ENCODE peak calls at places on chromosomes 3 and 15, in seven cellular contexts. H is OCI-LY7, Q is PC-3, M is HCT116, X is hepatocyte, K is MM.1S, B is GM23338. O is an unnamed sample.

GRCh38 chr3:39147711-39148115 is 5.7 kb downstream of the CSRNP1 start:
- DNase-seq in H (peak), Q (peak), M (no peak), X (peak), K (peak), B (peak), O (no peak)

GRCh38 chr15:66940368-66940767 is 125.0 kb upstream of the SMAD3 start:
- DNase-seq in H (no peak), Q (peak), M (no peak), X (no peak), K (no peak), B (no peak), O (no peak)

GRCh38 chr15:25220834-25221233 is 218.0 kb downstream of the UBE3A start:
- DNase-seq in H (no peak), Q (no peak), M (no peak), X (no peak), K (no peak), B (no peak), O (no peak)

GRCh38 chr3:189276481-189277190 is 104.9 kb downstream of the TPRG1 start:
- DNase-seq in H (peak), Q (peak), M (no peak), X (peak), K (no peak), B (no peak), O (no peak)

GRCh38 chr15:68730491-68731317 is 90.0 kb downstream of the ANP32A start:
- DNase-seq in H (peak), Q (peak), M (peak), X (peak), K (peak), B (peak), O (peak)

GRCh38 chr3:157566596-157566995 is 63.4 kb upstream of the VEPH1 start:
- DNase-seq in H (no peak), Q (no peak), M (no peak), X (no peak), K (no peak), B (no peak), O (no peak)

GRCh38 chr3:52435246-52436101 is 9.4 kb downstream of the SEMA3G start:
- DNase-seq in H (peak), Q (no peak), M (no peak), X (no peak), K (no peak), B (no peak), O (no peak)

GRCh38 chr3:13546667-13547171 is 2.2 kb upstream of the FBLN2 start:
- DNase-seq in H (no peak), Q (no peak), M (no peak), X (peak), K (no peak), B (no peak), O (peak)

GRCh38 chr3:142315083-142315482 is 89.7 kb upstream of the GK5 start:
- DNase-seq in H (no peak), Q (peak), M (no peak), X (no peak), K (no peak), B (peak), O (no peak)

GRCh38 chr15:79168922-79169322 is 78.3 kb upstream of the RASGRF1 start:
- DNase-seq in H (no peak), Q (peak), M (peak), X (peak), K (no peak), B (peak), O (peak)

GRCh38 chr3:132421832-132422231 is 4.5 kb downstream of the DNAJC13 start:
- DNase-seq in H (no peak), Q (peak), M (no peak), X (no peak), K (no peak), B (no peak), O (no peak)

GRCh38 chr3:16370872-16371740 is 106.1 kb downstream of the OXNAD1 start:
- DNase-seq in H (peak), Q (no peak), M (no peak), X (peak), K (no peak), B (peak), O (no peak)

GRCh38 chr3:52406791-52407510 is 38.0 kb downstream of the SEMA3G start:
- DNase-seq in H (no peak), Q (no peak), M (no peak), X (no peak), K (no peak), B (no peak), O (no peak)

GRCh38 chr3:153348457-153349137 is 186.6 kb downstream of the RAP2B start:
- DNase-seq in H (no peak), Q (peak), M (no peak), X (no peak), K (no peak), B (peak), O (no peak)

GRCh38 chr3:138054057-138054456 is 44.1 kb downstream of the CLDN18 start:
- DNase-seq in H (no peak), Q (no peak), M (no peak), X (no peak), K (no peak), B (no peak), O (no peak)

GRCh38 chr3:8657804-8658311 is 13.3 kb upstream of the SSUH2 start:
- DNase-seq in H (no peak), Q (peak), M (no peak), X (no peak), K (no peak), B (no peak), O (no peak)

GRCh38 chr3:101850327-101851048 is 1.2 kb downstream of the NFKBIZ start:
- DNase-seq in H (peak), Q (peak), M (no peak), X (no peak), K (peak), B (no peak), O (peak)

GRCh38 chr3:101963902-101964362 is 114.6 kb downstream of the NFKBIZ start:
- DNase-seq in H (no peak), Q (peak), M (no peak), X (no peak), K (no peak), B (no peak), O (no peak)

GRCh38 chr3:88113311-88114162 is 36.2 kb upstream of the C3orf38 start:
- DNase-seq in H (peak), Q (peak), M (peak), X (peak), K (peak), B (peak), O (peak)

GRCh38 chr3:117671707-117672318 is 962.2 kb downstream of the TUSC7 start:
- DNase-seq in H (no peak), Q (no peak), M (no peak), X (peak), K (no peak), B (no peak), O (no peak)

GRCh38 chr3:189813652-189814245 is 182.6 kb downstream of the TP63 start:
- DNase-seq in H (no peak), Q (no peak), M (no peak), X (no peak), K (no peak), B (peak), O (peak)

GRCh38 chr15:99421758-99422157 is 144.0 kb upstream of the MEF2A start:
- DNase-seq in H (no peak), Q (no peak), M (no peak), X (no peak), K (no peak), B (no peak), O (no peak)

GRCh38 chr3:24161841-24162240 is 216.8 kb downstream of the NR1D2 start:
- DNase-seq in H (no peak), Q (no peak), M (no peak), X (no peak), K (no peak), B (peak), O (peak)

GRCh38 chr15:55267401-55268053 is 22.1 kb downstream of the RAB27A start:
- DNase-seq in H (no peak), Q (no peak), M (no peak), X (peak), K (no peak), B (no peak), O (no peak)

GRCh38 chr3:196557236-196557635 is 11.1 kb downstream of the WDR53 start:
- DNase-seq in H (no peak), Q (no peak), M (no peak), X (no peak), K (no peak), B (no peak), O (no peak)

GRCh38 chr3:60652829-60653228 is 598.4 kb downstream of the FHIT start:
- DNase-seq in H (no peak), Q (no peak), M (no peak), X (no peak), K (no peak), B (no peak), O (no peak)

GRCh38 chr3:173397161-173398110 is at the start of gene NLGN1:
- DNase-seq in H (no peak), Q (peak), M (no peak), X (peak), K (peak), B (peak), O (peak)
- TF ChIP-seq CTCF in H (no peak), Q (no peak), M (no peak), X (peak), K (peak), B (peak), O (peak)

GRCh38 chr15:45573961-45574629 is 13.1 kb upstream of the BLOC1S6 start:
- DNase-seq in H (peak), Q (peak), M (peak), X (peak), K (no peak), B (peak), O (peak)
- TF ChIP-seq EZH2phosphoT487 in H (no peak), Q (no peak), M (no peak), X (no peak), K (no peak), B (no peak), O (no peak)

GRCh38 chr3:15117011-15117410 is 18.1 kb upstream of the RBSN start:
- DNase-seq in H (no peak), Q (no peak), M (no peak), X (no peak), K (no peak), B (no peak), O (no peak)
- TF ChIP-seq CTCF in H (no peak), Q (no peak), M (no peak), X (no peak), K (no peak), B (no peak), O (no peak)

DNA sequence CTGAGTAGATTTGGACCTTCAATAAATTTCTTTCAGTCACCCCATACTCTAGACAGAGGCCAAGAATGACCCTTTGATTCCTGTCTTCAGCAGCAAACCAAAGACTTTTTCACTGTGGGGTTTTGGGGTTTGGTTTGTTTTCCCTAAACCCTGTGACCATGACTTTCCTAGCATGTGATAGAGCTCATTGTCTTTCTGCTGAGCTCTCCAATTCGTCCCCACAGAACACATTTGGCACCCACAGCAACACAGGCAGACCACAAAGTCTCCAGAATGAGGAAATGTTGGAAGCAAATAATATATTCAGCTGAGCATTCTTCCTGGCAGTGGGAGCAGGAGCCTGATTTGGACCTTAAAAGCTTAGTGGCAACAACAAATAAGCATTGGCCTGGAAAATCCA is 36.8 kb upstream of the CPB1 start:
- DNase-seq in H (no peak), Q (no peak), M (no peak), X (no peak), K (no peak), B (no peak), O (no peak)
- TF ChIP-seq EZH2phosphoT487 in H (no peak), Q (no peak), M (no peak), X (no peak), K (no peak), B (no peak), O (no peak)

DNA sequence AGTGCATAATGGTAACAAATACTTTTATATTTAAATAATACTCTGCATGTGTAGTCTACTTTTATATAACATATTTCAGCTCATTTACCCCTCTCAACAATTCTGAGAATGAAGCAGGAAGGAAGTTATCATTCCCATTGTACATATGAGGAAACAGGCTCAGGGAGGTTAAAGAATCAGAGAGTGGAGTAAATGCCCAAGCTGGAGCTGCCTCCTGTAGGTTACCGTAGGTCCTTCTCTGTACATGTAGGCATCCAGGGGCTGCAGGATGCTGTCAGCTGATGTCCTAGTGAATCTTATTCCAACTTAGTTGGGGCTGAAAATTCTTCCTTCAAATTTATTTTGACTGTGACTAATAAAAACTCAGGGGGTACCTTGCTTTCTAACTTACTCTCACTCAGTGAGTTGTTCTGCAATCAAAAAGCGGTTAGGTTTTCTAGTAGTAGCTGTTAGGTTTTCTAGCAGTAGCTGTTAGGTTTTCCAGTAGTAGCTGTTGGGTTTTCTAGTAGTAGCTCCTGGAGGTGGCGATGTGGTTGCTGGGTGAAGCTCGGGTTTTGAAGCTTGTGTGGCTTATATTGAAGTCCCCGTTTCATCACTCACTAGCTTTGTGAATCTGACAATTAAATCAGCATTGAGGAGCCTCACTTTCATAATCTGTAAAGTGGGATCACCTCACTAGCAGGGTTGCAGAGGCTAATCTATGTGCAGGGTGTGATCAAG is 357.0 kb downstream of the NR2F2 start:
- DNase-seq in H (no peak), Q (no peak), M (no peak), X (no peak), K (no peak), B (peak), O (no peak)
- TF ChIP-seq CTCF in H (no peak), Q (no peak), M (no peak), X (no peak), K (no peak), B (peak), O (no peak)

DNA sequence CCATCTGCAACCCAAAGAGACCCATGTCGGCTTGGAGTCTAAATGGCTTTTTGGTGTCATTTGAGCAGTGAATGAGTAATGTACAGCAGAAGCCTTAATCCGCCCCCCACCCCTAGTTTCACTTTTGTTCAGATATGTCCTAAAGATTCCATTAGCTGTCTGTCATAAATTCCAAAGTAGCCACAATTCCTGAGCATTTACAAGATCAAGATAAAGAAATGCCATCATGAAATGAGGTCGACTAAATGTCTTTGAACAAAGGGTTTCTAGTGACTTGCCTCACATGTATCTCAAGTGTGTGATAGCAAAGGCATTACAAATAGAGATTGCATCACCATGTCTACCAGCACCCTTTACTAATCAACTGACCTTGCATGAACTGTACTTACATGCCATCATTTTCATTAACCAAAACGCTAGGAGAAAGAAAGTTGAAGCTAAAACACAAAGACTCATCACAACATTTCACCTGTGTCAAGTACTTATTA is 123.8 kb upstream of the PHLDB2 start:
- DNase-seq in H (no peak), Q (peak), M (peak), X (peak), K (no peak), B (no peak), O (no peak)
- TF ChIP-seq EZH2phosphoT487 in H (no peak), Q (no peak), M (no peak), X (no peak), K (no peak), B (no peak), O (no peak)

GRCh38 chr15:57503051-57503702 is 88.5 kb upstream of the MYZAP start:
- DNase-seq in H (peak), Q (no peak), M (no peak), X (no peak), K (no peak), B (peak), O (no peak)
- TF ChIP-seq CTCF in H (peak), Q (peak), M (peak), X (peak), K (no peak), B (peak), O (peak)

DNA sequence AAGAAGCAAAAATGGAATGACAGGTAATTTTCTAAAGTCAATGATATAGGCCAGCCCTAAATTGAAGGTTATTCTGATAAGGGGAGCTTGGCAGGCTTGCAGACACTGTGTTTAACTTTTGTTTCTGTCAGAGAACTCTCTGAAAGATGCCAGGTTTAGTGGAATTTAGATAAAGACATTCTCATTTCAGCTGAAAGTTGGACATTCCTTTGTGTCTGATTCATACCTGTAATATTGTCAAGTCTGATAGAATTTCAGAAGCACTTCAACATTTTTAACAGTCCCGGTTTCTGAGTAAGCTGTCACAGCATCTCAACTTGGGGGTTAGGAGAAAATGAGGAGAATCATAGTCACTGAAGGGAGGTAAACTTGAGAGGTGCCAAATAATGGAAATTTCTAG is 84.0 kb downstream of the DIPK2A start:
- DNase-seq in H (no peak), Q (peak), M (no peak), X (no peak), K (no peak), B (no peak), O (no peak)
- TF ChIP-seq EZH2phosphoT487 in H (no peak), Q (no peak), M (no peak), X (no peak), K (no peak), B (no peak), O (no peak)

O was measured in neural progenitor cell.